ENCODE peak calls at places on chromosomes 2 and 18, in seven cellular contexts. One of them, this sample, is unnamed.

GRCh38 chr2:109528811-109529501 is 84.8 kb downstream of the SEPTIN10 start:
- DNase-seq in stimulated activated CD8-positive, alpha-beta memory T cell treated with anti-CD3 and anti-CD28 coated beads, Interleukin-4, amount 100 ng/mL, for 24 hours: no peak
- DNase-seq in anterior cingulate cortex: no peak
- DNase-seq in posterior cingulate gyrus: no peak
- DNase-seq in iPS DF 19.7: no peak
- DNase-seq in amygdala: no peak
- DNase-seq in kidney tubule cell: no peak
- DNase-seq in this sample: no peak

GRCh38 chr2:37350034-37350433 is 5.6 kb downstream of the QPCT start:
- DNase-seq in stimulated activated CD8-positive, alpha-beta memory T cell treated with anti-CD3 and anti-CD28 coated beads, Interleukin-4, amount 100 ng/mL, for 24 hours: no peak
- DNase-seq in anterior cingulate cortex: no peak
- DNase-seq in posterior cingulate gyrus: no peak
- DNase-seq in iPS DF 19.7: no peak
- DNase-seq in amygdala: no peak
- DNase-seq in kidney tubule cell: peak; percentile 97
- DNase-seq in this sample: no peak

GRCh38 chr18:69961718-69962117 is 14.0 kb upstream of the CD226 start:
- DNase-seq in stimulated activated CD8-positive, alpha-beta memory T cell treated with anti-CD3 and anti-CD28 coated beads, Interleukin-4, amount 100 ng/mL, for 24 hours: no peak
- DNase-seq in anterior cingulate cortex: no peak
- DNase-seq in posterior cingulate gyrus: no peak
- DNase-seq in iPS DF 19.7: no peak
- DNase-seq in amygdala: no peak
- DNase-seq in kidney tubule cell: no peak
- DNase-seq in this sample: no peak

GRCh38 chr2:46844034-46844433 is 71.6 kb downstream of the MCFD2 start:
- DNase-seq in stimulated activated CD8-positive, alpha-beta memory T cell treated with anti-CD3 and anti-CD28 coated beads, Interleukin-4, amount 100 ng/mL, for 24 hours: no peak
- DNase-seq in anterior cingulate cortex: no peak
- DNase-seq in posterior cingulate gyrus: no peak
- DNase-seq in iPS DF 19.7: no peak
- DNase-seq in amygdala: no peak
- DNase-seq in kidney tubule cell: no peak
- DNase-seq in this sample: no peak

GRCh38 chr2:170361359-170361936 is 183.5 kb downstream of the MYO3B start:
- DNase-seq in stimulated activated CD8-positive, alpha-beta memory T cell treated with anti-CD3 and anti-CD28 coated beads, Interleukin-4, amount 100 ng/mL, for 24 hours: peak; percentile 26
- DNase-seq in anterior cingulate cortex: no peak
- DNase-seq in posterior cingulate gyrus: no peak
- DNase-seq in iPS DF 19.7: no peak
- DNase-seq in amygdala: no peak
- DNase-seq in kidney tubule cell: peak; percentile 63
- DNase-seq in this sample: no peak

GRCh38 chr2:18930977-18931376 is 341.6 kb upstream of the NT5C1B start:
- DNase-seq in stimulated activated CD8-positive, alpha-beta memory T cell treated with anti-CD3 and anti-CD28 coated beads, Interleukin-4, amount 100 ng/mL, for 24 hours: no peak
- DNase-seq in anterior cingulate cortex: no peak
- DNase-seq in posterior cingulate gyrus: no peak
- DNase-seq in iPS DF 19.7: no peak
- DNase-seq in amygdala: no peak
- DNase-seq in kidney tubule cell: no peak
- DNase-seq in this sample: no peak

GRCh38 chr18:58224425-58224750 is 180.4 kb downstream of the NEDD4L start:
- DNase-seq in stimulated activated CD8-positive, alpha-beta memory T cell treated with anti-CD3 and anti-CD28 coated beads, Interleukin-4, amount 100 ng/mL, for 24 hours: no peak
- DNase-seq in anterior cingulate cortex: no peak
- DNase-seq in posterior cingulate gyrus: no peak
- DNase-seq in iPS DF 19.7: no peak
- DNase-seq in amygdala: no peak
- DNase-seq in kidney tubule cell: no peak
- DNase-seq in this sample: no peak

GRCh38 chr2:132670104-132670960 is at the start of gene LYPD1:
- DNase-seq in stimulated activated CD8-positive, alpha-beta memory T cell treated with anti-CD3 and anti-CD28 coated beads, Interleukin-4, amount 100 ng/mL, for 24 hours: no peak
- DNase-seq in anterior cingulate cortex: peak; percentile 25
- DNase-seq in posterior cingulate gyrus: peak; percentile 18
- DNase-seq in iPS DF 19.7: no peak
- DNase-seq in amygdala: peak; percentile 22
- DNase-seq in kidney tubule cell: peak; percentile 61
- DNase-seq in this sample: no peak

GRCh38 chr18:29002747-29003146 is 825.8 kb upstream of the CDH2 start:
- DNase-seq in stimulated activated CD8-positive, alpha-beta memory T cell treated with anti-CD3 and anti-CD28 coated beads, Interleukin-4, amount 100 ng/mL, for 24 hours: no peak
- DNase-seq in anterior cingulate cortex: no peak
- DNase-seq in posterior cingulate gyrus: no peak
- DNase-seq in iPS DF 19.7: no peak
- DNase-seq in amygdala: no peak
- DNase-seq in kidney tubule cell: no peak
- DNase-seq in this sample: no peak

GRCh38 chr2:213285404-213285803 is 1.1 kb downstream of the SPAG16 start:
- DNase-seq in stimulated activated CD8-positive, alpha-beta memory T cell treated with anti-CD3 and anti-CD28 coated beads, Interleukin-4, amount 100 ng/mL, for 24 hours: no peak
- DNase-seq in anterior cingulate cortex: no peak
- DNase-seq in posterior cingulate gyrus: no peak
- DNase-seq in iPS DF 19.7: no peak
- DNase-seq in amygdala: no peak
- DNase-seq in kidney tubule cell: peak; percentile 21
- DNase-seq in this sample: no peak

GRCh38 chr18:6482198-6482977 is 67.7 kb upstream of the L3MBTL4 start:
- DNase-seq in stimulated activated CD8-positive, alpha-beta memory T cell treated with anti-CD3 and anti-CD28 coated beads, Interleukin-4, amount 100 ng/mL, for 24 hours: no peak
- DNase-seq in anterior cingulate cortex: peak; percentile 9
- DNase-seq in posterior cingulate gyrus: no peak
- DNase-seq in iPS DF 19.7: peak; percentile 48
- DNase-seq in amygdala: peak; percentile 2
- DNase-seq in kidney tubule cell: peak; percentile 70
- DNase-seq in this sample: peak; percentile 15

GRCh38 chr2:219254590-219255219 is 987 bp upstream of the TUBA4A start:
- DNase-seq in stimulated activated CD8-positive, alpha-beta memory T cell treated with anti-CD3 and anti-CD28 coated beads, Interleukin-4, amount 100 ng/mL, for 24 hours: no peak
- DNase-seq in anterior cingulate cortex: no peak
- DNase-seq in posterior cingulate gyrus: no peak
- DNase-seq in iPS DF 19.7: no peak
- DNase-seq in amygdala: no peak
- DNase-seq in kidney tubule cell: peak; percentile 16
- DNase-seq in this sample: no peak

GRCh38 chr2:155266579-155266978 is 568.1 kb downstream of the KCNJ3 start:
- DNase-seq in stimulated activated CD8-positive, alpha-beta memory T cell treated with anti-CD3 and anti-CD28 coated beads, Interleukin-4, amount 100 ng/mL, for 24 hours: no peak
- DNase-seq in anterior cingulate cortex: no peak
- DNase-seq in posterior cingulate gyrus: no peak
- DNase-seq in iPS DF 19.7: no peak
- DNase-seq in amygdala: no peak
- DNase-seq in kidney tubule cell: no peak
- DNase-seq in this sample: no peak

GRCh38 chr2:228048838-228049490 is 132.5 kb downstream of the SPHKAP start:
- DNase-seq in stimulated activated CD8-positive, alpha-beta memory T cell treated with anti-CD3 and anti-CD28 coated beads, Interleukin-4, amount 100 ng/mL, for 24 hours: no peak
- DNase-seq in anterior cingulate cortex: no peak
- DNase-seq in posterior cingulate gyrus: no peak
- DNase-seq in iPS DF 19.7: peak; percentile 40
- DNase-seq in amygdala: no peak
- DNase-seq in kidney tubule cell: peak; percentile 61
- DNase-seq in this sample: peak; percentile 17

GRCh38 chr2:170712653-170713279 is 2.4 kb upstream of the SP5 start:
- DNase-seq in stimulated activated CD8-positive, alpha-beta memory T cell treated with anti-CD3 and anti-CD28 coated beads, Interleukin-4, amount 100 ng/mL, for 24 hours: no peak
- DNase-seq in anterior cingulate cortex: no peak
- DNase-seq in posterior cingulate gyrus: no peak
- DNase-seq in iPS DF 19.7: no peak
- DNase-seq in amygdala: no peak
- DNase-seq in kidney tubule cell: no peak
- DNase-seq in this sample: no peak

GRCh38 chr2:231648579-231649174 is 56.0 kb downstream of the TEX44 start:
- DNase-seq in stimulated activated CD8-positive, alpha-beta memory T cell treated with anti-CD3 and anti-CD28 coated beads, Interleukin-4, amount 100 ng/mL, for 24 hours: peak; percentile 43
- DNase-seq in anterior cingulate cortex: no peak
- DNase-seq in posterior cingulate gyrus: no peak
- DNase-seq in iPS DF 19.7: no peak
- DNase-seq in amygdala: no peak
- DNase-seq in kidney tubule cell: peak; percentile 75
- DNase-seq in this sample: no peak

GRCh38 chr2:28436525-28437051 is 43.9 kb downstream of the FOSL2 start:
- DNase-seq in stimulated activated CD8-positive, alpha-beta memory T cell treated with anti-CD3 and anti-CD28 coated beads, Interleukin-4, amount 100 ng/mL, for 24 hours: no peak
- DNase-seq in anterior cingulate cortex: no peak
- DNase-seq in posterior cingulate gyrus: no peak
- DNase-seq in iPS DF 19.7: no peak
- DNase-seq in amygdala: no peak
- DNase-seq in kidney tubule cell: peak; percentile 86
- DNase-seq in this sample: no peak

GRCh38 chr2:85846411-85846810 is 42.4 kb downstream of the ST3GAL5 start:
- DNase-seq in stimulated activated CD8-positive, alpha-beta memory T cell treated with anti-CD3 and anti-CD28 coated beads, Interleukin-4, amount 100 ng/mL, for 24 hours: no peak
- DNase-seq in anterior cingulate cortex: no peak
- DNase-seq in posterior cingulate gyrus: no peak
- DNase-seq in iPS DF 19.7: no peak
- DNase-seq in amygdala: no peak
- DNase-seq in kidney tubule cell: peak; percentile 39
- DNase-seq in this sample: no peak

GRCh38 chr2:73938761-73939352 is 12.2 kb downstream of the DGUOK start:
- DNase-seq in stimulated activated CD8-positive, alpha-beta memory T cell treated with anti-CD3 and anti-CD28 coated beads, Interleukin-4, amount 100 ng/mL, for 24 hours: no peak
- DNase-seq in anterior cingulate cortex: no peak
- DNase-seq in posterior cingulate gyrus: no peak
- DNase-seq in iPS DF 19.7: no peak
- DNase-seq in amygdala: no peak
- DNase-seq in kidney tubule cell: peak; percentile 53
- DNase-seq in this sample: no peak

GRCh38 chr2:102334471-102334870 is 21.1 kb upstream of the IL18R1 start:
- DNase-seq in stimulated activated CD8-positive, alpha-beta memory T cell treated with anti-CD3 and anti-CD28 coated beads, Interleukin-4, amount 100 ng/mL, for 24 hours: no peak
- DNase-seq in anterior cingulate cortex: no peak
- DNase-seq in posterior cingulate gyrus: no peak
- DNase-seq in iPS DF 19.7: no peak
- DNase-seq in amygdala: no peak
- DNase-seq in kidney tubule cell: no peak
- DNase-seq in this sample: no peak

GRCh38 chr2:239400000-239400831 is 604 bp downstream of the HDAC4 start:
- DNase-seq in stimulated activated CD8-positive, alpha-beta memory T cell treated with anti-CD3 and anti-CD28 coated beads, Interleukin-4, amount 100 ng/mL, for 24 hours: no peak
- DNase-seq in anterior cingulate cortex: no peak
- DNase-seq in posterior cingulate gyrus: no peak
- DNase-seq in iPS DF 19.7: no peak
- DNase-seq in amygdala: no peak
- DNase-seq in kidney tubule cell: no peak
- DNase-seq in this sample: no peak

GRCh38 chr18:23871410-23871809 is 143.1 kb upstream of the TTC39C start:
- DNase-seq in stimulated activated CD8-positive, alpha-beta memory T cell treated with anti-CD3 and anti-CD28 coated beads, Interleukin-4, amount 100 ng/mL, for 24 hours: peak; percentile 42
- DNase-seq in anterior cingulate cortex: no peak
- DNase-seq in posterior cingulate gyrus: no peak
- DNase-seq in iPS DF 19.7: no peak
- DNase-seq in amygdala: no peak
- DNase-seq in kidney tubule cell: peak; percentile 62
- DNase-seq in this sample: no peak

GRCh38 chr2:26606847-26607190 is 34.3 kb downstream of the CIB4 start:
- DNase-seq in stimulated activated CD8-positive, alpha-beta memory T cell treated with anti-CD3 and anti-CD28 coated beads, Interleukin-4, amount 100 ng/mL, for 24 hours: no peak
- DNase-seq in anterior cingulate cortex: no peak
- DNase-seq in posterior cingulate gyrus: no peak
- DNase-seq in iPS DF 19.7: no peak
- DNase-seq in amygdala: no peak
- DNase-seq in kidney tubule cell: peak; percentile 67
- DNase-seq in this sample: no peak

GRCh38 chr2:105768961-105769452 is 24.3 kb downstream of the NCK2 start:
- DNase-seq in stimulated activated CD8-positive, alpha-beta memory T cell treated with anti-CD3 and anti-CD28 coated beads, Interleukin-4, amount 100 ng/mL, for 24 hours: no peak
- DNase-seq in anterior cingulate cortex: no peak
- DNase-seq in posterior cingulate gyrus: no peak
- DNase-seq in iPS DF 19.7: no peak
- DNase-seq in amygdala: no peak
- DNase-seq in kidney tubule cell: peak; percentile 90
- DNase-seq in this sample: peak; percentile 60

GRCh38 chr2:11873766-11874165 is 127.3 kb downstream of the LPIN1 start:
- DNase-seq in stimulated activated CD8-positive, alpha-beta memory T cell treated with anti-CD3 and anti-CD28 coated beads, Interleukin-4, amount 100 ng/mL, for 24 hours: no peak
- DNase-seq in anterior cingulate cortex: no peak
- DNase-seq in posterior cingulate gyrus: no peak
- DNase-seq in iPS DF 19.7: no peak
- DNase-seq in amygdala: no peak
- DNase-seq in kidney tubule cell: no peak
- DNase-seq in this sample: no peak

GRCh38 chr2:181896286-181896685 is 4.8 kb downstream of the ITPRID2 start:
- DNase-seq in stimulated activated CD8-positive, alpha-beta memory T cell treated with anti-CD3 and anti-CD28 coated beads, Interleukin-4, amount 100 ng/mL, for 24 hours: no peak
- DNase-seq in anterior cingulate cortex: no peak
- DNase-seq in posterior cingulate gyrus: no peak
- DNase-seq in iPS DF 19.7: no peak
- DNase-seq in amygdala: no peak
- DNase-seq in kidney tubule cell: no peak
- DNase-seq in this sample: no peak

GRCh38 chr2:120905824-120906571 is 170.3 kb downstream of the GLI2 start:
- DNase-seq in stimulated activated CD8-positive, alpha-beta memory T cell treated with anti-CD3 and anti-CD28 coated beads, Interleukin-4, amount 100 ng/mL, for 24 hours: no peak
- DNase-seq in anterior cingulate cortex: no peak
- DNase-seq in posterior cingulate gyrus: no peak
- DNase-seq in iPS DF 19.7: no peak
- DNase-seq in amygdala: no peak
- DNase-seq in kidney tubule cell: no peak
- DNase-seq in this sample: no peak

This sample was measured in putamen.